ENCODE peak calls at places on chromosomes 1 and 21, in ten cellular contexts. V, F, Z, K, U, W, O, S, X and R are unnamed samples.

GRCh38 chr1:31957701-31958674 is 19.8 kb upstream of the PTP4A2 start:
- DNase-seq in S (no peak), Z (no peak), O (peak; percentile 16), W (no peak), V (no peak), X (peak; percentile 30), U (peak; percentile 36), K (no peak), F (no peak), R (no peak)

GRCh38 chr21:42534361-42534900 is 20.8 kb downstream of the SLC37A1 start:
- DNase-seq in U (peak; percentile 52), Z (no peak), X (no peak), K (peak; percentile 26), O (no peak), F (no peak), W (no peak), V (peak; percentile 65), S (peak; percentile 7), R (no peak)

GRCh38 chr1:206000641-206001339 is 2.4 kb downstream of the RAB7B start:
- DNase-seq in V (no peak), S (no peak), K (no peak), Z (no peak), X (no peak), O (no peak), W (no peak), F (no peak), U (no peak), R (no peak)

GRCh38 chr1:226895644-226896043 is 25.2 kb downstream of the PSEN2 start:
- DNase-seq in K (no peak), Z (no peak), W (no peak), V (no peak), U (no peak), X (no peak), S (no peak), F (no peak), O (no peak), R (no peak)

GRCh38 chr1:30648408-30649000 is 74.9 kb downstream of the MATN1 start:
- DNase-seq in F (no peak), V (no peak), Z (no peak), K (no peak), S (no peak), W (no peak), O (no peak), U (no peak), X (no peak), R (no peak)

GRCh38 chr1:244226440-244226839 is 175.4 kb downstream of the ZBTB18 start:
- DNase-seq in W (no peak), U (no peak), S (no peak), O (no peak), F (no peak), Z (no peak), X (no peak), K (no peak), V (no peak), R (no peak)

GRCh38 chr1:31669786-31670582 is 25.3 kb upstream of the PEF1 start:
- DNase-seq in V (peak; percentile 85), W (peak; percentile 9), K (peak; percentile 94), O (peak; percentile 40), S (peak; percentile 98), U (peak; percentile 81), X (peak; percentile 83), Z (peak; percentile 65), F (peak; percentile 72), R (no peak)

GRCh38 chr21:39258207-39258606 is 55.2 kb downstream of the BRWD1 start:
- DNase-seq in F (no peak), S (no peak), W (no peak), U (no peak), K (no peak), X (no peak), V (no peak), Z (no peak), O (no peak), R (no peak)

GRCh38 chr1:44791364-44791801 is 3.4 kb upstream of the BEST4 start:
- DNase-seq in U (no peak), K (no peak), Z (no peak), O (no peak), X (no peak), W (no peak), S (no peak), F (no peak), V (no peak), R (peak; percentile 53)

GRCh38 chr1:96388421-96389310 is 332.9 kb upstream of the PTBP2 start:
- DNase-seq in W (no peak), U (no peak), F (no peak), V (no peak), S (no peak), O (no peak), X (no peak), K (no peak), Z (no peak), R (no peak)

GRCh38 chr1:56437959-56438358 is 141.4 kb downstream of the PLPP3 start:
- DNase-seq in S (no peak), W (no peak), O (no peak), V (no peak), F (no peak), Z (peak; percentile 35), U (no peak), X (no peak), K (no peak), R (no peak)

GRCh38 chr1:199290186-199290585 is 651.3 kb downstream of the PTPRC start:
- DNase-seq in O (no peak), Z (no peak), S (no peak), W (no peak), F (no peak), K (no peak), V (no peak), X (no peak), U (no peak), R (no peak)

GRCh38 chr1:109425902-109426277 is 358 bp downstream of the PSMA5 start:
- DNase-seq in U (no peak), K (peak; percentile 61), S (no peak), F (peak; percentile 58), O (peak; percentile 58), X (no peak), V (peak; percentile 79), Z (peak; percentile 71), W (no peak), R (no peak)

GRCh38 chr1:163240705-163241104 is 38.0 kb upstream of the RGS5 start:
- DNase-seq in W (no peak), X (no peak), O (no peak), V (no peak), U (no peak), K (no peak), F (no peak), S (no peak), Z (no peak), R (no peak)

GRCh38 chr1:239856067-239856466 is 235.6 kb upstream of the FMN2 start:
- DNase-seq in Z (no peak), X (no peak), O (no peak), U (no peak), S (no peak), K (no peak), V (no peak), F (no peak), W (no peak), R (no peak)
- H3K4me1 ChIP-seq in Z (peaks cover 14% of the 10 kb centered on the region), X (no peaks in the 10 kb centered on the region), O (peaks cover 13% of the 10 kb centered on the region), U (no peaks in the 10 kb centered on the region), S (no peaks in the 10 kb centered on the region), K (no peaks in the 10 kb centered on the region), V (no peaks in the 10 kb centered on the region), F (no peaks in the 10 kb centered on the region), W (no peaks in the 10 kb centered on the region), R (no peaks in the 10 kb centered on the region)

DNA sequence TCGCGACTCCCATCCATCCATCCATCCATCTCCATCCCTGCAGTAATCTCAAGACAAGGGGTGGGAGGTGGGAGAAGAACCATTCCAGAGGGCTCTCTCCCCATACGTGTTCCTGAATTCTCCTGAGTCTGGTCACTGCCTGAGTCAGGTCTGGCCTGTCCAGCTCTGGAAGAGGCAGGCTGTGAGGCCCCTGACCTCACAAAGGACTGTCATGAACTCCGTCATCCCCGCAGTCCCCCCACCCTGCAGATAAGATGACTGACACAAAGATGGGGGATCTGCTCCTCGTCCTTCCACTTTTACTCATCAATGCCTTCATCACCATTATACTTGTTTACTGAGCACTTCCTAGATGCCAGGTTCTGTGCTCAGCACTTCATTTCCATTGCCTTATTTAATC is 1.6 kb upstream of the MAP7D1 start:
- DNase-seq in Z (no peak), F (no peak), K (no peak), X (no peak), S (no peak), W (no peak), V (no peak), U (no peak), O (no peak), R (no peak)
- H3K4me3 ChIP-seq in Z (no peak overlapping the region), F (no peak overlapping the region), K (no peak overlapping the region), X (no peak overlapping the region), S (no peak overlapping the region), W (no peak overlapping the region), V (no peak overlapping the region), U (no peak overlapping the region), O (no peak overlapping the region), R (no peak overlapping the region)

GRCh38 chr1:115194571-115194970 is 105.3 kb upstream of the TSPAN2 start:
- DNase-seq in U (no peak), V (no peak), F (no peak), Z (no peak), O (no peak), W (no peak), K (no peak), X (no peak), S (no peak), R (no peak)

GRCh38 chr1:115193026-115193425 is 103.7 kb upstream of the TSPAN2 start:
- DNase-seq in V (no peak), O (no peak), K (no peak), X (no peak), Z (no peak), S (no peak), W (no peak), U (no peak), F (no peak), R (no peak)

GRCh38 chr1:115191691-115192090 is 102.4 kb upstream of the TSPAN2 start:
- DNase-seq in W (no peak), Z (no peak), K (no peak), S (no peak), O (no peak), U (no peak), X (no peak), F (no peak), V (no peak), R (no peak)

GRCh38 chr1:115192200-115192767 is 103.0 kb upstream of the TSPAN2 start:
- DNase-seq in S (no peak), U (no peak), O (no peak), V (no peak), Z (no peak), W (no peak), K (no peak), X (no peak), F (no peak), R (no peak)

GRCh38 chr1:115193429-115193828 is 104.1 kb upstream of the TSPAN2 start:
- DNase-seq in O (no peak), F (no peak), V (no peak), W (no peak), X (no peak), S (no peak), U (no peak), Z (no peak), K (no peak), R (no peak)
- TF ChIP-seq CTCF in O (no peak), F (no peak), V (no peak), W (no peak), X (no peak), S (no peak), U (no peak), Z (no peak), K (no peak), R (no peak)

DNA sequence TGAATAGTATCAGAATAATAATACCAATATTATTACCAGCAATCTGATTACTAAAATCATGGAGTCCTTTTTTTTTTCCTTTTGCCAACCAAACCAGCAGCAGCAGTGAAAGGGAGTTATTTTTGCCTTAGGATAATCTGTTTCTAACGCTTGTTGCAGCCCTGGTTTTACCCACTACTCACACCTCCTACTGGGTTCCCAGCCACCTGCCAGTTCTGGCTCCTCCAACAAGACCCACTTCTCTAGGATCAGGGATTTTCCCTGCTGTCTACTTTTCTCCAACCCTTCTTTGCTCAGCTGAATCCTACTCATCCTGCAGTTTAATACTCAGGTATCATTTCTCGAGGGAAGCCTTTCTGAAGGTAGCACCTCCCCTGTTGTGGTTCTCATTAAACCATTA is 96.8 kb upstream of the BCAR3 start:
- DNase-seq in O (no peak), K (no peak), V (no peak), Z (no peak), S (no peak), X (no peak), U (no peak), W (no peak), F (no peak), R (no peak)
- H3K4me1 ChIP-seq in O (peaks cover 53% of the 10 kb centered on the region), K (no peaks in the 10 kb centered on the region), V (no peaks in the 10 kb centered on the region), Z (no peaks in the 10 kb centered on the region), S (no peaks in the 10 kb centered on the region), X (no peaks in the 10 kb centered on the region), U (no peaks in the 10 kb centered on the region), W (no peaks in the 10 kb centered on the region), F (peaks cover 7% of the 10 kb centered on the region), R (no peaks in the 10 kb centered on the region)